ENCODE peak calls at places on chromosomes 2 and 18, in seven cellular contexts. P is CD4-positive, alpha-beta T cell; I is fibroblast of gingiva; U is adrenal gland; Q is H9; K is SK-MEL-5; D is tibial artery. M is an unnamed sample.

GRCh38 chr2:112342067-112342466 is 66.7 kb downstream of the ZC3H6 start:
- DNase-seq in P (no peak), I (no peak), U (no peak), Q (no peak), K (no peak), D (no peak), M (no peak)

GRCh38 chr2:43027103-43027482 is 199.3 kb downstream of the ZFP36L2 start:
- DNase-seq in P (no peak), I (no peak), U (no peak), Q (no peak), K (no peak), D (no peak), M (no peak)

GRCh38 chr2:96547203-96547641 is 10.7 kb downstream of the ARID5A start:
- DNase-seq in P (no peak), I (no peak), U (no peak), Q (peak; percentile 73), K (no peak), D (peak; percentile 60), M (no peak)

GRCh38 chr2:235485362-235485761 is 8.5 kb upstream of the AGAP1 start:
- DNase-seq in P (no peak), I (no peak), U (no peak), Q (no peak), K (no peak), D (no peak), M (no peak)

GRCh38 chr2:237669628-237670351 is 42.4 kb downstream of the LRRFIP1 start:
- DNase-seq in P (no peak), I (peak; percentile 98), U (peak; percentile 36), Q (no peak), K (no peak), D (no peak), M (peak; percentile 99)

GRCh38 chr2:158539176-158539895 is 82.6 kb downstream of the PKP4 start:
- DNase-seq in P (no peak), I (peak; percentile 46), U (peak; percentile 17), Q (no peak), K (peak; percentile 34), D (no peak), M (peak; percentile 34)

GRCh38 chr2:96514521-96514920 is 9.4 kb upstream of the NEURL3 start:
- DNase-seq in P (no peak), I (no peak), U (no peak), Q (no peak), K (no peak), D (peak; percentile 38), M (no peak)

GRCh38 chr18:22961156-22961555 is 28.0 kb downstream of the RBBP8 start:
- DNase-seq in P (no peak), I (no peak), U (no peak), Q (no peak), K (no peak), D (no peak), M (no peak)

GRCh38 chr2:217138284-217138683 is 278.4 kb upstream of the TNP1 start:
- DNase-seq in P (no peak), I (no peak), U (no peak), Q (no peak), K (no peak), D (no peak), M (no peak)

GRCh38 chr2:103809390-103809789 is 1044.5 kb upstream of the POU3F3 start:
- DNase-seq in P (no peak), I (no peak), U (no peak), Q (no peak), K (no peak), D (no peak), M (no peak)

GRCh38 chr2:242031481-242032019 is 162.0 kb downstream of the RTP5 start:
- DNase-seq in P (peak; percentile 49), I (peak; percentile 48), U (no peak), Q (peak; percentile 15), K (no peak), D (peak; percentile 57), M (peak; percentile 39)

GRCh38 chr18:22831441-22831904 is 101.7 kb upstream of the RBBP8 start:
- DNase-seq in P (no peak), I (peak; percentile 40), U (no peak), Q (no peak), K (no peak), D (no peak), M (no peak)

GRCh38 chr2:122523981-122524380 is 768.5 kb downstream of the TSN start:
- DNase-seq in P (no peak), I (no peak), U (no peak), Q (no peak), K (no peak), D (no peak), M (no peak)

GRCh38 chr18:49238433-49239042 is 221.9 kb downstream of the DYM start:
- DNase-seq in P (no peak), I (no peak), U (no peak), Q (no peak), K (peak; percentile 38), D (no peak), M (no peak)

GRCh38 chr18:9766076-9766481 is 58.0 kb downstream of the RAB31 start:
- DNase-seq in P (no peak), I (no peak), U (peak; percentile 66), Q (no peak), K (no peak), D (no peak), M (no peak)

GRCh38 chr2:152942940-152943440 is 224.6 kb downstream of the ARL6IP6 start:
- DNase-seq in P (no peak), I (no peak), U (no peak), Q (no peak), K (no peak), D (no peak), M (no peak)

M was measured in BJ.